ENCODE peak calls at places on chromosomes 4 and X, in five cellular contexts. One of them, this sample, is unnamed.

GRCh38 chrX:16444353-16444752 is 205.6 kb upstream of the S100G start:
- DNase-seq in MM.1S: no peak
- DNase-seq in IMR-90: peak; percentile 89
- DNase-seq in mesendoderm: no peak
- DNase-seq in testis: no peak
- DNase-seq in this sample: peak; percentile 11

GRCh38 chr4:189083769-189084168 is 856.9 kb upstream of the FRG1 start:
- DNase-seq in testis: no peak
- DNase-seq in MM.1S: no peak
- DNase-seq in mesendoderm: no peak
- DNase-seq in IMR-90: no peak
- DNase-seq in this sample: no peak

GRCh38 chr4:82787342-82787741 is 11.3 kb downstream of the SCD5 start:
- DNase-seq in mesendoderm: no peak
- DNase-seq in IMR-90: no peak
- DNase-seq in testis: no peak
- DNase-seq in MM.1S: no peak
- DNase-seq in this sample: no peak

GRCh38 chr4:81490761-81491160 is 19.1 kb upstream of the RASGEF1B start:
- DNase-seq in mesendoderm: no peak
- DNase-seq in IMR-90: no peak
- DNase-seq in testis: no peak
- DNase-seq in MM.1S: no peak
- DNase-seq in this sample: no peak

GRCh38 chr4:80201326-80202151 is 4.2 kb downstream of the PRDM8 start:
- DNase-seq in MM.1S: no peak
- DNase-seq in testis: no peak
- DNase-seq in mesendoderm: peak; percentile 48
- DNase-seq in IMR-90: peak; percentile 89
- DNase-seq in this sample: no peak

GRCh38 chr4:185249105-185249504 is 39.7 kb downstream of the SNX25 start:
- DNase-seq in MM.1S: no peak
- DNase-seq in testis: no peak
- DNase-seq in mesendoderm: no peak
- DNase-seq in IMR-90: no peak
- DNase-seq in this sample: no peak

GRCh38 chrX:24498181-24498580 is 33.1 kb downstream of the PDK3 start:
- DNase-seq in MM.1S: peak; percentile 57
- DNase-seq in mesendoderm: peak; percentile 11
- DNase-seq in IMR-90: no peak
- DNase-seq in testis: peak; percentile 59
- DNase-seq in this sample: no peak

GRCh38 chrX:56281789-56282188 is 49.6 kb downstream of the KLF8 start:
- DNase-seq in IMR-90: peak; percentile 16
- DNase-seq in MM.1S: peak; percentile 68
- DNase-seq in testis: no peak
- DNase-seq in mesendoderm: peak; percentile 5
- DNase-seq in this sample: no peak

GRCh38 chrX:149607699-149608098 is 12.6 kb upstream of the HSFX2 start:
- DNase-seq in IMR-90: no peak
- DNase-seq in mesendoderm: no peak
- DNase-seq in MM.1S: no peak
- DNase-seq in testis: no peak
- DNase-seq in this sample: no peak

GRCh38 chrX:52598886-52599285 is 55.8 kb downstream of the SSX7 start:
- DNase-seq in MM.1S: no peak
- DNase-seq in mesendoderm: no peak
- DNase-seq in testis: no peak
- DNase-seq in IMR-90: no peak
- DNase-seq in this sample: no peak

GRCh38 chrX:9681422-9681821 is 84.2 kb downstream of the GPR143 start:
- DNase-seq in MM.1S: no peak
- DNase-seq in testis: no peak
- DNase-seq in mesendoderm: no peak
- DNase-seq in IMR-90: peak; percentile 65
- DNase-seq in this sample: no peak

GRCh38 chrX:130482871-130483270 is 81.1 kb downstream of the RBMX2 start:
- DNase-seq in MM.1S: no peak
- DNase-seq in testis: no peak
- DNase-seq in IMR-90: no peak
- DNase-seq in mesendoderm: peak; percentile 3
- DNase-seq in this sample: no peak

GRCh38 chr4:86092684-86093083 is 267.2 kb downstream of the MAPK10 start:
- DNase-seq in IMR-90: peak; percentile 81
- DNase-seq in mesendoderm: no peak
- DNase-seq in testis: no peak
- DNase-seq in MM.1S: no peak
- DNase-seq in this sample: no peak

GRCh38 chr4:142516686-142517145 is 329.4 kb downstream of the INPP4B start:
- DNase-seq in testis: no peak
- DNase-seq in mesendoderm: no peak
- DNase-seq in MM.1S: no peak
- DNase-seq in IMR-90: peak; percentile 45
- DNase-seq in this sample: no peak

GRCh38 chr4:610411-611261 is 14.7 kb upstream of the PDE6B start:
- DNase-seq in IMR-90: peak; percentile 49
- DNase-seq in MM.1S: no peak
- DNase-seq in mesendoderm: peak; percentile 48
- DNase-seq in testis: no peak
- DNase-seq in this sample: no peak

GRCh38 chr4:98113005-98113404 is 30.3 kb downstream of the STPG2 start:
- DNase-seq in IMR-90: peak; percentile 25
- DNase-seq in testis: no peak
- DNase-seq in mesendoderm: peak; percentile 61
- DNase-seq in MM.1S: peak; percentile 14
- DNase-seq in this sample: no peak

GRCh38 chr4:924107-925096 is 7.7 kb downstream of the GAK start:
- DNase-seq in IMR-90: peak; percentile 78
- DNase-seq in MM.1S: no peak
- DNase-seq in testis: no peak
- DNase-seq in mesendoderm: peak; percentile 60
- DNase-seq in this sample: no peak

GRCh38 chrX:149487292-149487691 is 17.8 kb downstream of the IDS start:
- DNase-seq in mesendoderm: peak; percentile 41
- DNase-seq in testis: no peak
- DNase-seq in IMR-90: no peak
- DNase-seq in MM.1S: no peak
- DNase-seq in this sample: no peak

GRCh38 chr4:8188743-8189550 is 10.1 kb upstream of the SH3TC1 start:
- DNase-seq in testis: no peak
- DNase-seq in IMR-90: no peak
- DNase-seq in mesendoderm: no peak
- DNase-seq in MM.1S: peak; percentile 37
- DNase-seq in this sample: peak; percentile 96

GRCh38 chr4:91233164-91233563 is 1070.6 kb upstream of the GRID2 start:
- DNase-seq in IMR-90: no peak
- DNase-seq in testis: no peak
- DNase-seq in mesendoderm: peak; percentile 19
- DNase-seq in MM.1S: no peak
- DNase-seq in this sample: no peak

GRCh38 chrX:1462596-1463251 is 10.0 kb upstream of the ASMTL start:
- DNase-seq in IMR-90: peak; percentile 64
- DNase-seq in testis: peak; percentile 14
- DNase-seq in mesendoderm: no peak
- DNase-seq in MM.1S: no peak
- DNase-seq in this sample: no peak

GRCh38 chr4:129239088-129239487 is 143.1 kb downstream of the C4orf33 start:
- DNase-seq in testis: peak; percentile 41
- DNase-seq in MM.1S: no peak
- DNase-seq in mesendoderm: no peak
- DNase-seq in IMR-90: no peak
- DNase-seq in this sample: no peak

GRCh38 chr4:129231907-129232626 is 136.1 kb downstream of the C4orf33 start:
- DNase-seq in IMR-90: no peak
- DNase-seq in testis: no peak
- DNase-seq in MM.1S: no peak
- DNase-seq in mesendoderm: no peak
- DNase-seq in this sample: no peak

GRCh38 chr4:129233691-129234090 is 137.7 kb downstream of the C4orf33 start:
- DNase-seq in MM.1S: no peak
- DNase-seq in mesendoderm: no peak
- DNase-seq in testis: no peak
- DNase-seq in IMR-90: no peak
- DNase-seq in this sample: no peak

GRCh38 chr4:129232627-129233337 is 136.8 kb downstream of the C4orf33 start:
- DNase-seq in testis: no peak
- DNase-seq in IMR-90: no peak
- DNase-seq in mesendoderm: no peak
- DNase-seq in MM.1S: no peak
- DNase-seq in this sample: no peak

DNA sequence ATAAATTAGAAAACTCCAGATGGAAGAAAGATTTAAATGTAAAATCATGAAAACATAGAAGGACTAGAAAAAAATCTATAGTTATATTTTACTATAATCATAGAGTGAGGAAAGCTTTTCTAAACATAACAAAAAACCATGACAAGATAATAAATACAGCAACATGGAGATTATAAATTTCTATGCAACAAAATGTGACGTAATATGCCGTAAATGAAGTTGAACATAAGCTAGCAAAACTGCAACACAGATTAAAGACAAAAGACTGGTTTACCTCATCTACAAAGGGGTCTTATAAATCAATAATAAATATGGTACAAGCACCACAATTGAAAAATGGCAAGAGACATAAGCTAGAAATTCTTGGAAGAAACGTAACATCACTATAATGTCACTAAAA is 140.4 kb downstream of the C4orf33 start:
- DNase-seq in MM.1S: no peak
- DNase-seq in mesendoderm: no peak
- DNase-seq in IMR-90: no peak
- DNase-seq in testis: no peak
- DNase-seq in this sample: no peak
- H3K27ac ChIP-seq in MM.1S: no peak overlapping the region
- H3K27ac ChIP-seq in mesendoderm: no peak overlapping the region
- H3K27ac ChIP-seq in IMR-90: no peak overlapping the region
- H3K27ac ChIP-seq in testis: no peak overlapping the region
- H3K27ac ChIP-seq in this sample: no peak overlapping the region

DNA sequence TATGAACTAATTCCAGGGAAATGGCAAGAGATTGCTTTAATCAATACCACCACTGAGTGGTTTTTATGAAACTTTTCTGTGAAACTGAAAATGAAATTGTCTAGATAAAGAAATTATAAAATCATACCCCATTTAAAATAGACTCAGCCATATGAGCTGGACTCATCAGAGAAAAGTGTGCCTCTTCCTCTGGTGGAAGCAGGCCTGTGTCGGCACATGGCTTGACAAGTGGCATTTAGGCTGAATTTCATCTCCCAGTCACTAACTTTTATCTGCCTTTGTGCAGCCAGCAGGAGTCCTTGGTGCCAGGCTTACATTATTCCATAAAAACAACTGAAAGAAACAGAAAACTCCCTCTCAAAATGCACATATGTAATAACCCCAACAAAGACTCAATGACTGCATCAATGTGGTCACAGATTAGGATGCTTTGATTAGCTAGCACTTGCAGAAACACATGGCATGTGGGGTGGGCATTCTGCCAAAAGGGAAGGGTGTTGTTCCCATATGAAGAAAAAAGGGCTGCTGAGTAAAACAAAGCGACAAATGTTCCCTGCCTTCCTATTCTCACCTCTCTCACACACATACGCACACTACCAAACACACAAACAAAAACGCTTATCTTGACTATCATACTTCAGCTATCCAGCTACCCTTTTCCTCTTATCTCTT is 232.3 kb downstream of the PABPC4L start:
- DNase-seq in testis: peak; percentile 17
- DNase-seq in mesendoderm: peak; percentile 4
- DNase-seq in IMR-90: peak; percentile 20
- DNase-seq in MM.1S: peak; percentile 25
- DNase-seq in this sample: no peak
- H3K27ac ChIP-seq in testis: no peak overlapping the region
- H3K27ac ChIP-seq in mesendoderm: no peak overlapping the region
- H3K27ac ChIP-seq in IMR-90: no peak overlapping the region
- H3K27ac ChIP-seq in MM.1S: no peak overlapping the region
- H3K27ac ChIP-seq in this sample: no peak overlapping the region

GRCh38 chrX:150694738-150695410 is 1.7 kb downstream of the MTMR1 start:
- DNase-seq in IMR-90: no peak
- DNase-seq in testis: no peak
- DNase-seq in MM.1S: no peak
- DNase-seq in mesendoderm: no peak
- DNase-seq in this sample: no peak

GRCh38 chrX:150696836-150697235 is 3.6 kb downstream of the MTMR1 start:
- DNase-seq in IMR-90: no peak
- DNase-seq in MM.1S: no peak
- DNase-seq in testis: no peak
- DNase-seq in mesendoderm: no peak
- DNase-seq in this sample: no peak

GRCh38 chrX:150693782-150694574 is 782 bp downstream of the MTMR1 start:
- DNase-seq in IMR-90: peak; percentile 79
- DNase-seq in testis: peak; percentile 47
- DNase-seq in MM.1S: peak; percentile 87
- DNase-seq in mesendoderm: peak; percentile 56
- DNase-seq in this sample: peak; percentile 78

GRCh38 chrX:150697641-150698040 is 4.4 kb downstream of the MTMR1 start:
- DNase-seq in IMR-90: no peak
- DNase-seq in MM.1S: no peak
- DNase-seq in testis: no peak
- DNase-seq in mesendoderm: no peak
- DNase-seq in this sample: no peak

DNA sequence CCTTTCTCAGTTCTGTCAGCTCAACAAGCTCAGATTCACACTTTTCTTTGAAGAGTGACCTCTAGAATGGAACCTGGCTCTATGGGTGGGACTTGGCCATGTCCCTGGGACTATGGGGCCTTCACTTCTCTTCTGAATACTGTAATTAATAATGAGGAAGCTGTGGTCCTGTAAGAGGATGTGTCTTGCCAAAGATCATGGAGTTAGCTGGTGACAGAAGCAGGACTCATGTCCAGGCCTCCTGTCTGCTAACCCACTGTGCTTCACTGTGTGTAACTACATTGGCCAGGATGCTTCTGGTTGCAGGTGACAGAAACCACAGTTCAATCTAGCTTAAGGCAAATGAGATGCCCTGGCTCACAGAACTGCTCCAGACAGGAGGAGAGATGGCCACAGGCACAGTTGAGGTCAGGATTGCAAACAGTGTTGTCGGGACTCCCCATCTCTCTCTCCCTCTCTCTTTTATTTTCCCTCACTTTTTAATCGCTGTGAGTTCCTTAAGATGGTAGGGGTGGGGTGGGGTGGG is 3.1 kb downstream of the MTMR1 start:
- DNase-seq in testis: no peak
- DNase-seq in IMR-90: no peak
- DNase-seq in MM.1S: peak; percentile 32
- DNase-seq in mesendoderm: no peak
- DNase-seq in this sample: no peak
- H3K27ac ChIP-seq in testis: no peak overlapping the region
- H3K27ac ChIP-seq in IMR-90: no peak overlapping the region
- H3K27ac ChIP-seq in MM.1S: no peak overlapping the region
- H3K27ac ChIP-seq in mesendoderm: no peak overlapping the region
- H3K27ac ChIP-seq in this sample: no peak overlapping the region

DNA sequence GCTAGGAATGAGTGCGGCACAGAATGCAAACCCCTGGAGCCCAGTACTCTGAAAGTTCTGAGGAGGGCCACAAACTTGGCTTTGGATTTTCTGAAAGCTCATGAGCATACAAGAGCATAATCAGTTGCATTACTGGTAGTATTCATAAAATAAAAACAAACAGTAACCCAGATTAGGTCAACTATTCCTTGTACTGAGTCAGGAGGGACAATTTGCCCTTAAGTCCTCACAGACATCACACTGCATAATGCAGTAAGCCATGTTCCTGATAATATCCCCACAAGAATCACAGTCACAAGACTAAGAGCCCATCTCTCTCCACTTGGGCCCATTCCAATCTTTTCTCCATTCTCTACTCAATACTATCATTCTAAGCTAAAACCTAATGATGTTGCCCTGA is 126.9 kb upstream of the NEIL3 start:
- DNase-seq in IMR-90: peak; percentile 18
- DNase-seq in mesendoderm: peak; percentile 43
- DNase-seq in testis: no peak
- DNase-seq in MM.1S: no peak
- DNase-seq in this sample: no peak
- H3K27ac ChIP-seq in IMR-90: peak overlapping the region; percentile 25
- H3K27ac ChIP-seq in mesendoderm: no peak overlapping the region
- H3K27ac ChIP-seq in testis: no peak overlapping the region
- H3K27ac ChIP-seq in MM.1S: no peak overlapping the region
- H3K27ac ChIP-seq in this sample: no peak overlapping the region